ENCODE peak calls at places on chromosomes 1 and 21, in five cellular contexts. H is pancreas, Z is MM.1S, L is left lung, J is GM23248. S is an unnamed sample.

GRCh38 chr1:41353744-41354143 is 7.5 kb upstream of the FOXO6 start:
- DNase-seq in J (no peak), Z (peak), H (no peak), L (no peak), S (no peak)

GRCh38 chr1:115114308-115114707 is 25.0 kb upstream of the TSPAN2 start:
- DNase-seq in H (no peak), L (no peak), J (peak), Z (peak), S (no peak)

GRCh38 chr1:92483442-92484170 is 3.1 kb downstream of the GFI1 start:
- DNase-seq in H (peak), J (peak), L (peak), Z (peak), S (no peak)

GRCh38 chr1:206121269-206121668 is 4.1 kb upstream of the AVPR1B start:
- DNase-seq in Z (no peak), J (no peak), L (no peak), H (no peak), S (no peak)

GRCh38 chr1:107964397-107965111 is 426 bp downstream of the VAV3 start:
- DNase-seq in H (no peak), J (peak), L (no peak), Z (peak), S (peak)

GRCh38 chr1:201883266-201883665 is 5.4 kb upstream of the SHISA4 start:
- DNase-seq in H (no peak), J (no peak), Z (no peak), L (no peak), S (no peak)

GRCh38 chr21:31862078-31862477 is 10.7 kb upstream of the HUNK start:
- DNase-seq in H (no peak), L (no peak), J (no peak), Z (no peak), S (no peak)

GRCh38 chr1:227043755-227044154 is 103.7 kb downstream of the COQ8A start:
- DNase-seq in J (peak), L (no peak), Z (no peak), H (no peak), S (no peak)

GRCh38 chr1:238777551-238777950 is 608.8 kb upstream of the CHRM3 start:
- DNase-seq in H (no peak), Z (no peak), L (no peak), J (peak), S (no peak)

GRCh38 chr1:163174524-163175437 is 27.9 kb downstream of the RGS5 start:
- DNase-seq in Z (peak), L (peak), J (peak), H (peak), S (peak)

GRCh38 chr1:201119826-201120225 is 7.2 kb downstream of the ASCL5 start:
- DNase-seq in L (no peak), H (no peak), Z (no peak), J (no peak), S (no peak)

GRCh38 chr1:210727709-210728108 is 399.0 kb downstream of the HHAT start:
- DNase-seq in J (no peak), L (no peak), H (no peak), Z (no peak), S (no peak)

GRCh38 chr1:109304221-109304915 is 2.4 kb downstream of the MYBPHL start:
- DNase-seq in L (no peak), H (no peak), J (no peak), Z (no peak), S (no peak)

GRCh38 chr1:178633068-178633467 is 92.0 kb upstream of the RALGPS2 start:
- DNase-seq in J (peak), H (no peak), Z (no peak), L (no peak), S (no peak)

GRCh38 chr1:59498640-59499039 is 201.7 kb downstream of the FGGY start:
- DNase-seq in Z (no peak), J (peak), H (peak), L (no peak), S (no peak)

GRCh38 chr1:206734499-206735142 is 36.0 kb upstream of the IL19 start:
- DNase-seq in H (peak), Z (peak), J (peak), L (no peak), S (peak)

GRCh38 chr1:223872308-223872878 is 26.6 kb upstream of the TP53BP2 start:
- DNase-seq in Z (no peak), J (peak), L (no peak), H (no peak), S (no peak)

GRCh38 chr1:25795227-25795626 is 4.8 kb upstream of the SELENON start:
- DNase-seq in Z (no peak), L (no peak), H (no peak), J (peak), S (no peak)

GRCh38 chr21:14742119-14742518 is 196.0 kb upstream of the SAMSN1 start:
- DNase-seq in H (no peak), J (no peak), L (no peak), Z (no peak), S (no peak)

GRCh38 chr1:33133478-33134105 is 48.3 kb downstream of the TRIM62 start:
- DNase-seq in H (no peak), J (peak), Z (no peak), L (no peak), S (no peak)

GRCh38 chr1:215517441-215517891 is 49.6 kb upstream of the KCTD3 start:
- DNase-seq in Z (no peak), H (no peak), J (peak), L (no peak), S (no peak)

GRCh38 chr1:213162338-213162737 is 111.3 kb downstream of the RPS6KC1 start:
- DNase-seq in L (no peak), H (no peak), Z (no peak), J (peak), S (peak)
- H3K27ac ChIP-seq in L (no peak), H (no peak), Z (no peak), J (peak), S (no peak)

DNA sequence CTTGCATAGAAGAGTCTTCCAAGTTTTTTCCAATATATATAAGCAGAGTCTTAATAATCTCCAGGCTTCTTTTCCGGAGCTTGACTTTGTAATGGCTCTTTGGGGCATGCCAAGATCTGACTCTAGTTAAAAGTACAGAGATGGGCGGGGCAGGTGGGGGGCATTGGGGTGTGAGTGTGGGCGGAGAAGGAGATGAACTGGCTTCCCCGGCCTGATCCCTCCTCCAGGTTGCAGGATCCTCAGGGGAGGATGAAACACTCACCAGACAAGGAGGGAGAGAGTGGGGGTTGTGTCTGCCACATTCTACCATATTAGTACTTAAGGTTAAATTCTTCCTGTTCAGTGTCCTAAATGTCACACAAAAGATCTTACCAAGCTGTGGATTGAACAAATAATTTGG is 23.0 kb downstream of the S100A10 start:
- DNase-seq in H (no peak), J (peak), Z (no peak), L (no peak), S (no peak)
- H3K27ac ChIP-seq in H (no peak), J (no peak), Z (no peak), L (no peak), S (no peak)

GRCh38 chr1:1419812-1420653 is 1.0 kb downstream of the ANKRD65 start:
- DNase-seq in H (no peak), L (peak), J (peak), Z (no peak), S (no peak)

GRCh38 chr1:1420654-1421134 is 382 bp downstream of the ANKRD65 start:
- DNase-seq in J (no peak), H (no peak), L (no peak), Z (no peak), S (no peak)

GRCh38 chr1:1421907-1422464 is 910 bp upstream of the ANKRD65 start:
- DNase-seq in J (no peak), L (peak), Z (no peak), H (no peak), S (no peak)

GRCh38 chr1:1422465-1423244 is 1.6 kb upstream of the ANKRD65 start:
- DNase-seq in L (peak), H (no peak), J (peak), Z (no peak), S (no peak)

GRCh38 chr1:1421147-1421906 is at the start of gene ANKRD65:
- DNase-seq in L (peak), J (no peak), H (no peak), Z (no peak), S (peak)
- H3K27ac ChIP-seq in L (peak), J (no peak), H (peak), Z (no peak), S (no peak)

GRCh38 chr1:101238041-101238515 is 1.3 kb downstream of the S1PR1 start:
- DNase-seq in L (peak), J (peak), Z (no peak), H (no peak), S (no peak)

GRCh38 chr1:101235696-101236545 is 898 bp upstream of the S1PR1 start:
- DNase-seq in L (peak), Z (no peak), J (peak), H (no peak), S (peak)

GRCh38 chr1:101236546-101237228 is at the start of gene S1PR1:
- DNase-seq in Z (no peak), H (no peak), L (peak), J (peak), S (peak)

GRCh38 chr1:101238681-101239094 is 1.9 kb downstream of the S1PR1 start:
- DNase-seq in H (peak), Z (peak), L (peak), J (peak), S (peak)

GRCh38 chr1:101237229-101237837 is 514 bp downstream of the S1PR1 start:
- DNase-seq in L (no peak), H (no peak), Z (no peak), J (peak), S (no peak)
- H3K27ac ChIP-seq in L (peak), H (no peak), Z (no peak), J (peak), S (peak)